ENCODE peak calls at places on chromosomes 13 and 19, in six cellular contexts. B is Peyer's patch, G is transverse colon, J is heart left ventricle, T is upper lobe of left lung, K is IMR-90. C is an unnamed sample.

GRCh38 chr19:18992696-18993095 is 40.6 kb downstream of the SUGP2 start:
- DNase-seq in B (no peak), G (no peak), J (no peak), T (no peak), K (no peak), C (no peak)

GRCh38 chr19:41893899-41894298 is 10.9 kb downstream of the ARHGEF1 start:
- DNase-seq in B (no peak), G (no peak), J (no peak), T (no peak), K (peak), C (no peak)

GRCh38 chr19:35006342-35006998 is 6.3 kb downstream of the GRAMD1A start:
- DNase-seq in B (peak), G (peak), J (no peak), T (no peak), K (peak), C (no peak)

GRCh38 chr13:87671824-87672603 is 843 bp downstream of the SLITRK5 start:
- DNase-seq in B (peak), G (peak), J (no peak), T (peak), K (no peak), C (no peak)

GRCh38 chr13:110600261-110600819 is 15.0 kb upstream of the NAXD start:
- DNase-seq in B (no peak), G (peak), J (no peak), T (no peak), K (no peak), C (no peak)

GRCh38 chr19:28331596-28331995 is 881.4 kb downstream of the UQCRFS1 start:
- DNase-seq in B (no peak), G (no peak), J (no peak), T (no peak), K (no peak), C (no peak)

GRCh38 chr13:52405767-52406494 is at the start of gene THSD1:
- DNase-seq in B (peak), G (peak), J (peak), T (peak), K (peak), C (peak)

GRCh38 chr19:45110811-45111210 is 17.8 kb downstream of the PPP1R37 start:
- DNase-seq in B (no peak), G (no peak), J (no peak), T (no peak), K (no peak), C (no peak)

GRCh38 chr19:47280183-47280797 is 5.6 kb downstream of the INAFM1 start:
- DNase-seq in B (no peak), G (peak), J (no peak), T (no peak), K (no peak), C (no peak)

GRCh38 chr13:50731400-50731799 is 112.1 kb downstream of the DLEU7 start:
- DNase-seq in B (no peak), G (no peak), J (peak), T (no peak), K (peak), C (no peak)

GRCh38 chr19:13842294-13843103 is 34.4 kb upstream of the NANOS3 start:
- DNase-seq in B (peak), G (peak), J (peak), T (peak), K (peak), C (peak)

GRCh38 chr13:45280751-45281634 is 60.0 kb downstream of the TPT1 start:
- DNase-seq in B (peak), G (peak), J (peak), T (no peak), K (peak), C (peak)

GRCh38 chr19:39165857-39166256 is 30.9 kb upstream of the NCCRP1 start:
- DNase-seq in B (no peak), G (no peak), J (no peak), T (no peak), K (no peak), C (no peak)

GRCh38 chr19:40445006-40445312 is 824 bp upstream of the SERTAD3 start:
- DNase-seq in B (no peak), G (no peak), J (no peak), T (no peak), K (no peak), C (no peak)

GRCh38 chr13:97600438-97601080 is 166.6 kb downstream of the RAP2A start:
- DNase-seq in B (no peak), G (no peak), J (no peak), T (no peak), K (peak), C (no peak)

GRCh38 chr19:40089462-40089861 is 1.3 kb downstream of the ZNF780A start:
- DNase-seq in B (no peak), G (no peak), J (peak), T (no peak), K (peak), C (no peak)

GRCh38 chr13:50255639-50256038 is 240.4 kb downstream of the KCNRG start:
- DNase-seq in B (no peak), G (no peak), J (no peak), T (no peak), K (no peak), C (no peak)

GRCh38 chr13:51793570-51794273 is 10.2 kb downstream of the DHRS12 start:
- DNase-seq in B (no peak), G (no peak), J (no peak), T (no peak), K (peak), C (no peak)

GRCh38 chr19:2167896-2168618 is 4.3 kb downstream of the DOT1L start:
- DNase-seq in B (peak), G (peak), J (peak), T (no peak), K (peak), C (peak)

GRCh38 chr19:2170219-2170618 is 6.5 kb downstream of the DOT1L start:
- DNase-seq in B (no peak), G (no peak), J (no peak), T (no peak), K (no peak), C (no peak)

GRCh38 chr19:2164020-2164988 is 571 bp downstream of the DOT1L start:
- DNase-seq in B (no peak), G (no peak), J (no peak), T (no peak), K (no peak), C (no peak)

GRCh38 chr19:2168619-2169424 is 5.1 kb downstream of the DOT1L start:
- DNase-seq in B (peak), G (peak), J (peak), T (peak), K (peak), C (peak)

DNA sequence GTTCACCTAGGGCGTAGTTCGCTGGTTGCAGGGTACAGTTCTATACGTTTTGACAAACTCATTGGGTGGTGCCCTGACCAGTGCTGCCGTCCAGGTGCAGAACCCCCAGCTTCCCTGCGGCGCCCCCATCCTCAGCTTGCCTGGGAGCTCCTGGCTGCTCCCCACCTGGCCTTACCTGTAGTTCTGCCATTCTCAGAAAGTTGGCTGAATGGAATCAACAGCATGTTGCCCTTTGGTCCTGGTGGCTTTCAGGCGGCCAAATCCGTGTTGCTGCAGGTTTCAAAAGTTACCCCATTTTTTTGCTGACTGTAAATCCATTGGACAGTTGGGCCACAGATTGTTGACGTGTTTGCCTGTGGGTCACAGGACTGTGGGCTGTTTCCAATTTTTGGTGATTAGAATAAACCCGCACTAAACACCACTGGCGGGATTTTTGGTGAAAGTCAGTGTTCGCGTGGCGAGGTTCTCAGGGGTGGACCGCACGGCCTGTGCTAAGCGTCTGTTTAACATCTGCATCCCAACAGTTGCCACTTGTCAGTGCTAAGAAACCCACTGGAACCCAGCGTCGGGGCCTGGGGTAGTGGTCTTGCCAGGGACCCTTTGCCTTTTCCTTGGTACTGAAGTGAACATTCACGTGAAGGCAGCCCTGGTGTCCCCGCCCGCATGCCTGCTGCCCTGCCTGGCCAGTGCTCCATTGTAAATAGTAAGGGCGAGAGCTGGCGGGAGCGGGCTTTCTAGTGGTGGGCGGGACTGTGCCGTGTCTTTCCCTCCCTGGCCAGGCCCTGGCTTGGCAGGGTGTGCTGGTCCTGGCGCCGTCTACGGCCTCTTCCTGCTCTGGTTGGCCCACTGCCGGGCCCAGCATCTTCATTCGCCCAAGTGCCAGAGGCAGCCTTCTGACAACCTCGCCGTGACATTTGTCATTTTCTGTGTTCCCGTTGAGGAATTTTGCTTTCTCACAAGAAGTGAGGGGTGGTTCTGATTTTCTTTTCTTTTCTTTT is 3.3 kb downstream of the DOT1L start:
- DNase-seq in B (peak), G (peak), J (peak), T (peak), K (peak), C (peak)
- TF ChIP-seq POLR2A in B (peak), G (peak), J (no peak), T (no peak), K (peak), C (no peak)

GRCh38 chr19:22784051-22784450 is at the start of gene ZNF99:
- DNase-seq in B (no peak), G (no peak), J (peak), T (peak), K (no peak), C (peak)

GRCh38 chr19:22783651-22784050 is 300 bp downstream of the ZNF99 start:
- DNase-seq in B (no peak), G (no peak), J (no peak), T (peak), K (no peak), C (no peak)
- H3K4me3 ChIP-seq in B (no peak), G (no peak), J (peak), T (no peak), K (no peak), C (peak)

GRCh38 chr19:37251308-37252229 is 33.6 kb downstream of the ZNF383 start:
- DNase-seq in B (peak), G (peak), J (peak), T (peak), K (peak), C (peak)
- TF ChIP-seq POLR2A in B (no peak), G (peak), J (no peak), T (no peak), K (no peak), C (no peak)

DNA sequence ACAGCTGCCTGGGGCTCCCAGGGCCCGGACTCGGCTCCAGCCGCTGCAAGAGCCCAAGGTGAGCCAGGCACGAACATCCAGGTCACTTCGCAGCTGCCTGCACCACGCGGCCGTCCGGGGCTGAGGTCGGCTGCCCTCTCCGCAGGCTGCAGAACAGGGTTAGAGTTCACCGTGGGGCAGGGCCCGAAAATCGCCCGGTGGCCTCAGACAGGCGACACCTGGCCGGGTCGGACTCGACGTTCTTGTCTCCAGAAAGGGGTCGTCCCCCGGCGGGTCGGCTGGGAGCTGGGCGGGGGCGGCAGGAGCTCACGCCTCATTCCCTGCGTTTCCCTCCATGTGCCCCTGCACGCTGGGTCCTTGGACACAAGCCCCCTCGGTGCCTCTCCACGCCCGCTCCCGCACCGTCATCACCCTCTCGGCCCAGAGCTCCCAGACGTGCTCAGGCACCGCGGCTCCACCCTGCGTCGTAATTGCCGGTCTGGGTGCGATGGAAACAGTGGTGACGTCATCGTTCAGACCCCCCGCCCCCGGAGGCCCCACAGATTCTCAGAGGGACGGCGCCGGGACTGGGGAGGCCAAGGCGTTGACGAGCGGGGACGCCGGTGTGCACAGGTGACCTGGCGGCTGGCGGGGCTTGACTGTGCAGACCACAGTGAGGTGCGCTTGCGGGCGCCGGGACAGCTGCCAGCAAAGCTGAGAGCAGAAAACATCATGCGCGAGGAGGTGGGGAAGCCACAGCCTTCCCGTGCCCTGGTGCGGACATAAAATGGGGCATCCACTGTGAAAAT is 4.0 kb upstream of the GRIN3B start:
- DNase-seq in B (no peak), G (peak), J (no peak), T (peak), K (peak), C (peak)
- H3K4me3 ChIP-seq in B (no peak), G (no peak), J (no peak), T (no peak), K (peak), C (no peak)

GRCh38 chr19:54190942-54191670 is at the start of gene TSEN34:
- DNase-seq in B (peak), G (peak), J (peak), T (peak), K (peak), C (peak)
- TF ChIP-seq POLR2A in B (peak), G (peak), J (no peak), T (peak), K (no peak), C (peak)

DNA sequence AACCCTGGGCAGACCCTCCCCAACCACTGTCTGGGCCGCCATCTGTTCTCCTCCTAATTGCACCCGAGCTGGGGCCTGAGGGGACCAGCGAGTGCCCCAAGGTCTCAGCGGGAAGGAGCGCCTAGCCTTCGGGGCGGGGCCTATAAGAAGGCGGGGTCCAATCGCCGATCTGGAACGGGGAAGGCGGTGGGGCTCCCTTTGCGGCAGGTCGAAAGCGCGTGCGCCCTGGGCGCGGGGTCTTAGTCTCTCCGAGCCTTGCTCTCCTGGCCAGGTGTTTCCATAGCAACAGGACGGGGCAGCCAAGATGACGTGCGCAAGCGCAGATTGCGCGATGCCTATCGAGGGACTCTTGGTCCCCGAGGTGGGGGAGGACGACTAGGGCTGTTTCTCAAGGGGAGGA is 2.8 kb downstream of the MAST1 start:
- DNase-seq in B (no peak), G (no peak), J (no peak), T (peak), K (peak), C (no peak)
- H3K4me3 ChIP-seq in B (no peak), G (peak), J (peak), T (no peak), K (peak), C (no peak)